ENCODE peak calls at places on chromosomes 16 and 17, in six cellular contexts. H is mesenteric fat pad, N is NCI-H187 treated with DMSO at 0.1 percent for 48 hours, F is DMS153, J is hypothalamus, K is HFFc6. V is an unnamed sample.

GRCh38 chr17:19975601-19976000 is 2.0 kb downstream of the AKAP10 start:
- DNase-seq in H (no peak), N (no peak), F (no peak), J (no peak), K (no peak), V (no peak)

GRCh38 chr17:31446195-31446967 is 54.9 kb downstream of the RAB11FIP4 start:
- DNase-seq in H (no peak), N (no peak), F (no peak), J (no peak), K (no peak), V (no peak)

GRCh38 chr17:44795928-44796327 is 34.2 kb downstream of the GJC1 start:
- DNase-seq in H (peak), N (no peak), F (no peak), J (no peak), K (no peak), V (no peak)

GRCh38 chr16:11052080-11052808 is 107.9 kb downstream of the CLEC16A start:
- DNase-seq in H (no peak), N (no peak), F (no peak), J (no peak), K (no peak), V (no peak)

GRCh38 chr16:10526962-10527361 is 53.4 kb downstream of the EMP2 start:
- DNase-seq in H (no peak), N (no peak), F (no peak), J (no peak), K (no peak), V (no peak)

GRCh38 chr17:43723697-43724359 is 34.8 kb downstream of the SOST start:
- DNase-seq in H (no peak), N (no peak), F (no peak), J (no peak), K (peak), V (no peak)

GRCh38 chr17:45131616-45132301 is 556 bp downstream of the PLCD3 start:
- DNase-seq in H (no peak), N (no peak), F (no peak), J (no peak), K (no peak), V (peak)

GRCh38 chr16:74726736-74727135 is 26.1 kb upstream of the MLKL start:
- DNase-seq in H (no peak), N (no peak), F (no peak), J (no peak), K (no peak), V (no peak)

GRCh38 chr17:76612977-76613851 is 27.6 kb upstream of the ST6GALNAC2 start:
- DNase-seq in H (peak), N (no peak), F (no peak), J (no peak), K (peak), V (no peak)

GRCh38 chr17:48589060-48589830 is 796 bp downstream of the HOXB3 start:
- DNase-seq in H (no peak), N (no peak), F (no peak), J (no peak), K (no peak), V (no peak)

GRCh38 chr17:49715221-49715620 is 7.5 kb upstream of the SLC35B1 start:
- DNase-seq in H (no peak), N (no peak), F (no peak), J (no peak), K (no peak), V (no peak)

GRCh38 chr16:67653131-67654068 is 6.7 kb downstream of the ACD start:
- DNase-seq in H (no peak), N (no peak), F (no peak), J (no peak), K (no peak), V (peak)

GRCh38 chr17:72463287-72464102 is 342.7 kb downstream of the SOX9 start:
- DNase-seq in H (peak), N (no peak), F (no peak), J (no peak), K (no peak), V (no peak)

GRCh38 chr17:49822829-49823228 is 25.0 kb downstream of the TAC4 start:
- DNase-seq in H (no peak), N (no peak), F (no peak), J (no peak), K (no peak), V (peak)

GRCh38 chr16:21667575-21667974 is 3.8 kb downstream of the OTOA start:
- DNase-seq in H (no peak), N (no peak), F (no peak), J (no peak), K (no peak), V (no peak)

GRCh38 chr17:48555616-48556533 is 11.0 kb upstream of the HOXB2 start:
- DNase-seq in H (no peak), N (no peak), F (peak), J (no peak), K (no peak), V (no peak)

GRCh38 chr16:30546115-30546514 is 11.5 kb upstream of the ZNF747 start:
- DNase-seq in H (no peak), N (no peak), F (no peak), J (no peak), K (no peak), V (no peak)

GRCh38 chr16:67708368-67708771 is 10.7 kb downstream of the GFOD2 start:
- DNase-seq in H (no peak), N (no peak), F (no peak), J (no peak), K (peak), V (no peak)

GRCh38 chr16:10521681-10522274 is 58.6 kb downstream of the EMP2 start:
- DNase-seq in H (no peak), N (no peak), F (no peak), J (no peak), K (peak), V (no peak)

GRCh38 chr17:77306790-77307478 is 166.2 kb downstream of the SEC14L1 start:
- DNase-seq in H (no peak), N (no peak), F (no peak), J (no peak), K (no peak), V (no peak)

GRCh38 chr16:86575754-86576557 is 2.4 kb upstream of the FOXL1 start:
- DNase-seq in H (peak), N (no peak), F (peak), J (no peak), K (peak), V (peak)

GRCh38 chr17:20085283-20085875 is 76.2 kb downstream of the SPECC1 start:
- DNase-seq in H (no peak), N (no peak), F (no peak), J (no peak), K (no peak), V (no peak)

GRCh38 chr16:5874899-5875298 is 777.3 kb upstream of the EEF2KMT start:
- DNase-seq in H (no peak), N (no peak), F (peak), J (no peak), K (no peak), V (no peak)

GRCh38 chr16:3046506-3047386 is at the start of gene MMP25:
- DNase-seq in H (no peak), N (no peak), F (no peak), J (no peak), K (no peak), V (no peak)

GRCh38 chr16:57422026-57422944 is 17.7 kb downstream of the CCL17 start:
- DNase-seq in H (no peak), N (no peak), F (peak), J (no peak), K (peak), V (no peak)

GRCh38 chr16:72856797-72857196 is 191.1 kb downstream of the ZFHX3 start:
- DNase-seq in H (peak), N (no peak), F (no peak), J (no peak), K (no peak), V (no peak)

GRCh38 chr17:45043813-45044540 is 7.5 kb downstream of the DCAKD start:
- DNase-seq in H (no peak), N (no peak), F (no peak), J (no peak), K (no peak), V (no peak)

GRCh38 chr16:22313141-22313781 is 16.1 kb downstream of the POLR3E start:
- DNase-seq in H (peak), N (no peak), F (no peak), J (no peak), K (no peak), V (no peak)

GRCh38 chr16:81606039-81606438 is 161.4 kb downstream of the CMIP start:
- DNase-seq in H (no peak), N (no peak), F (no peak), J (no peak), K (no peak), V (no peak)

GRCh38 chr16:73047536-73048291 is at the start of gene ZFHX3:
- DNase-seq in H (no peak), N (no peak), F (peak), J (no peak), K (peak), V (peak)

GRCh38 chr17:7079581-7080444 is at the start of gene CLEC10A:
- DNase-seq in H (peak), N (no peak), F (no peak), J (no peak), K (no peak), V (no peak)

GRCh38 chr17:65023791-65024190 is 32.7 kb downstream of the GNA13 start:
- DNase-seq in H (no peak), N (no peak), F (no peak), J (no peak), K (no peak), V (no peak)

V was measured in heart right ventricle.